ENCODE peak calls at places on chromosomes 1 and 21, in four cellular contexts. One of them, this sample, is unnamed.

GRCh38 chr1:225617479-225617878 is 35.4 kb downstream of the ENAH start:
- DNase-seq in AG04449: no peak
- DNase-seq in lower lobe of right lung: no peak
- DNase-seq in activated T-helper 1 cell treated with anti-CD3 and anti-CD28 coated beads, Interleukin-2, amount 50 U/mL, for 16 hours: no peak
- DNase-seq in this sample: no peak

GRCh38 chr1:201173736-201174135 is 16.9 kb upstream of the IGFN1 start:
- DNase-seq in AG04449: no peak
- DNase-seq in lower lobe of right lung: no peak
- DNase-seq in activated T-helper 1 cell treated with anti-CD3 and anti-CD28 coated beads, Interleukin-2, amount 50 U/mL, for 16 hours: no peak
- DNase-seq in this sample: no peak

GRCh38 chr1:89069955-89070354 is 4.9 kb upstream of the GBP1 start:
- DNase-seq in AG04449: no peak
- DNase-seq in lower lobe of right lung: no peak
- DNase-seq in activated T-helper 1 cell treated with anti-CD3 and anti-CD28 coated beads, Interleukin-2, amount 50 U/mL, for 16 hours: no peak
- DNase-seq in this sample: no peak

GRCh38 chr1:1011388-1011949 is 1.8 kb upstream of the ISG15 start:
- DNase-seq in AG04449: no peak
- DNase-seq in lower lobe of right lung: no peak
- DNase-seq in activated T-helper 1 cell treated with anti-CD3 and anti-CD28 coated beads, Interleukin-2, amount 50 U/mL, for 16 hours: no peak
- DNase-seq in this sample: peak

GRCh38 chr1:183106166-183106565 is 79.9 kb upstream of the LAMC2 start:
- DNase-seq in AG04449: no peak
- DNase-seq in lower lobe of right lung: no peak
- DNase-seq in activated T-helper 1 cell treated with anti-CD3 and anti-CD28 coated beads, Interleukin-2, amount 50 U/mL, for 16 hours: no peak
- DNase-seq in this sample: no peak

GRCh38 chr1:151058682-151059341 is 610 bp downstream of the CDC42SE1 start:
- DNase-seq in AG04449: no peak
- DNase-seq in lower lobe of right lung: peak
- DNase-seq in activated T-helper 1 cell treated with anti-CD3 and anti-CD28 coated beads, Interleukin-2, amount 50 U/mL, for 16 hours: no peak
- DNase-seq in this sample: peak

GRCh38 chr21:33299181-33299752 is 25.5 kb upstream of the IFNAR1 start:
- DNase-seq in AG04449: no peak
- DNase-seq in lower lobe of right lung: no peak
- DNase-seq in activated T-helper 1 cell treated with anti-CD3 and anti-CD28 coated beads, Interleukin-2, amount 50 U/mL, for 16 hours: no peak
- DNase-seq in this sample: no peak

GRCh38 chr21:37574316-37574715 is 207.7 kb downstream of the DYRK1A start:
- DNase-seq in AG04449: no peak
- DNase-seq in lower lobe of right lung: no peak
- DNase-seq in activated T-helper 1 cell treated with anti-CD3 and anti-CD28 coated beads, Interleukin-2, amount 50 U/mL, for 16 hours: no peak
- DNase-seq in this sample: no peak

GRCh38 chr1:216216304-216216703 is 206.9 kb downstream of the USH2A start:
- DNase-seq in AG04449: no peak
- DNase-seq in lower lobe of right lung: no peak
- DNase-seq in activated T-helper 1 cell treated with anti-CD3 and anti-CD28 coated beads, Interleukin-2, amount 50 U/mL, for 16 hours: no peak
- DNase-seq in this sample: no peak

GRCh38 chr1:82538876-82539275 is 738.1 kb downstream of the ADGRL2 start:
- DNase-seq in AG04449: peak
- DNase-seq in lower lobe of right lung: no peak
- DNase-seq in activated T-helper 1 cell treated with anti-CD3 and anti-CD28 coated beads, Interleukin-2, amount 50 U/mL, for 16 hours: no peak
- DNase-seq in this sample: no peak

GRCh38 chr1:52403566-52404115 is 582 bp downstream of the ORC1 start:
- DNase-seq in AG04449: no peak
- DNase-seq in lower lobe of right lung: no peak
- DNase-seq in activated T-helper 1 cell treated with anti-CD3 and anti-CD28 coated beads, Interleukin-2, amount 50 U/mL, for 16 hours: peak
- DNase-seq in this sample: no peak

GRCh38 chr1:227370463-227371254 is 52.4 kb upstream of the CDC42BPA start:
- DNase-seq in AG04449: no peak
- DNase-seq in lower lobe of right lung: no peak
- DNase-seq in activated T-helper 1 cell treated with anti-CD3 and anti-CD28 coated beads, Interleukin-2, amount 50 U/mL, for 16 hours: no peak
- DNase-seq in this sample: no peak

GRCh38 chr1:242120432-242120831 is 121.5 kb upstream of the MAP1LC3C start:
- DNase-seq in AG04449: no peak
- DNase-seq in lower lobe of right lung: no peak
- DNase-seq in activated T-helper 1 cell treated with anti-CD3 and anti-CD28 coated beads, Interleukin-2, amount 50 U/mL, for 16 hours: no peak
- DNase-seq in this sample: no peak

GRCh38 chr1:3012511-3013291 is 8.6 kb upstream of the ACTRT2 start:
- DNase-seq in AG04449: no peak
- DNase-seq in lower lobe of right lung: peak
- DNase-seq in activated T-helper 1 cell treated with anti-CD3 and anti-CD28 coated beads, Interleukin-2, amount 50 U/mL, for 16 hours: peak
- DNase-seq in this sample: peak

GRCh38 chr1:61244114-61244513 is 161.8 kb downstream of the NFIA start:
- DNase-seq in AG04449: no peak
- DNase-seq in lower lobe of right lung: no peak
- DNase-seq in activated T-helper 1 cell treated with anti-CD3 and anti-CD28 coated beads, Interleukin-2, amount 50 U/mL, for 16 hours: no peak
- DNase-seq in this sample: no peak

GRCh38 chr1:154749078-154749760 is 120.9 kb downstream of the KCNN3 start:
- DNase-seq in AG04449: no peak
- DNase-seq in lower lobe of right lung: no peak
- DNase-seq in activated T-helper 1 cell treated with anti-CD3 and anti-CD28 coated beads, Interleukin-2, amount 50 U/mL, for 16 hours: no peak
- DNase-seq in this sample: no peak